ENCODE peak calls at places on chromosome 9, in five cellular contexts. Z, Q, U, C and M are unnamed samples. For H3K4me1, the result is how much of the 10 kb centered on the place peaks cover.

GRCh38 chr9:96014078-96014477 is 138.6 kb downstream of the ERCC6L2 start:
- DNase-seq in C (no peak), U (no peak), Q (no peak), Z (no peak), M (no peak)

GRCh38 chr9:16385590-16386578 is 484.6 kb downstream of the BNC2 start:
- DNase-seq in Z (no peak), Q (no peak), U (no peak), C (peak), M (no peak)

GRCh38 chr9:114487607-114488300 is 17.5 kb downstream of the WHRN start:
- DNase-seq in U (peak), Q (peak), C (peak), Z (peak), M (no peak)

GRCh38 chr9:94983552-94983951 is 257.1 kb downstream of the AOPEP start:
- DNase-seq in C (no peak), Z (no peak), U (no peak), Q (peak), M (no peak)

GRCh38 chr9:95816716-95817115 is 58.8 kb upstream of the ERCC6L2 start:
- DNase-seq in C (peak), Z (no peak), U (no peak), Q (no peak), M (no peak)

GRCh38 chr9:126236273-126236672 is 90.4 kb upstream of the MVB12B start:
- DNase-seq in C (no peak), Q (no peak), U (no peak), Z (no peak), M (no peak)

GRCh38 chr9:87324613-87325194 is 173.0 kb upstream of the DAPK1 start:
- DNase-seq in Z (peak), C (peak), Q (no peak), U (no peak), M (no peak)

GRCh38 chr9:19154135-19154612 is 26.9 kb upstream of the PLIN2 start:
- DNase-seq in Q (no peak), U (peak), C (peak), Z (peak), M (no peak)

GRCh38 chr9:33124716-33125378 is 42.3 kb downstream of the B4GALT1 start:
- DNase-seq in U (no peak), Z (no peak), Q (no peak), C (no peak), M (no peak)

GRCh38 chr9:115211413-115212204 is 93.7 kb upstream of the TNC start:
- DNase-seq in U (no peak), Q (no peak), C (no peak), Z (no peak), M (no peak)

GRCh38 chr9:113603773-113604172 is 140.2 kb downstream of the RGS3 start:
- DNase-seq in U (no peak), C (no peak), Z (no peak), Q (no peak), M (no peak)

GRCh38 chr9:126383395-126384104 is 56.9 kb downstream of the MVB12B start:
- DNase-seq in Z (no peak), Q (no peak), U (no peak), C (no peak), M (no peak)

GRCh38 chr9:100774962-100775361 is 197.1 kb downstream of the CAVIN4 start:
- DNase-seq in Q (no peak), C (no peak), U (no peak), Z (no peak), M (no peak)

GRCh38 chr9:100725376-100725775 is 147.5 kb downstream of the CAVIN4 start:
- DNase-seq in C (no peak), Q (no peak), Z (no peak), U (no peak), M (no peak)

GRCh38 chr9:130333041-130334040 is 67.8 kb downstream of the HMCN2 start:
- DNase-seq in Q (no peak), C (no peak), U (no peak), Z (no peak), M (no peak)

GRCh38 chr9:129712595-129713524 is 40.0 kb downstream of the PTGES start:
- DNase-seq in Z (no peak), U (no peak), Q (no peak), C (no peak), M (no peak)

GRCh38 chr9:33170464-33171156 is 3.5 kb upstream of the B4GALT1 start:
- DNase-seq in Q (peak), U (no peak), C (peak), Z (no peak), M (no peak)

GRCh38 chr9:13410566-13411031 is 131.1 kb upstream of the MPDZ start:
- DNase-seq in C (no peak), U (no peak), Q (no peak), Z (no peak), M (no peak)

GRCh38 chr9:37144762-37145161 is 24.4 kb downstream of the ZCCHC7 start:
- DNase-seq in U (no peak), C (no peak), Q (no peak), Z (peak), M (no peak)

GRCh38 chr9:123424552-123425225 is 68.7 kb downstream of the CRB2 start:
- DNase-seq in U (no peak), Q (no peak), Z (no peak), C (no peak), M (no peak)

GRCh38 chr9:131045300-131046092 is 36.5 kb downstream of the LAMC3 start:
- DNase-seq in Z (peak), C (no peak), Q (no peak), U (no peak), M (no peak)

GRCh38 chr9:83199240-83199639 is 136.3 kb upstream of the RASEF start:
- DNase-seq in C (peak), Z (no peak), U (peak), Q (peak), M (no peak)

GRCh38 chr9:85158512-85158911 is 489.0 kb downstream of the NTRK2 start:
- DNase-seq in Q (no peak), U (no peak), C (no peak), Z (no peak), M (no peak)

GRCh38 chr9:106956971-106957370 is 94.0 kb downstream of the ZNF462 start:
- DNase-seq in Z (no peak), C (no peak), U (no peak), Q (no peak), M (no peak)

GRCh38 chr9:5510360-5510931 is at the start of gene PDCD1LG2:
- DNase-seq in Z (no peak), C (no peak), Q (no peak), U (no peak), M (no peak)

GRCh38 chr9:136052433-136052880 is 42.6 kb downstream of the NACC2 start:
- DNase-seq in Z (no peak), C (peak), U (no peak), Q (no peak), M (no peak)

GRCh38 chr9:116674210-116674980 is 12.7 kb upstream of the TRIM32 start:
- DNase-seq in C (no peak), U (no peak), Q (no peak), Z (no peak), M (no peak)

GRCh38 chr9:105066265-105066865 is 138.4 kb upstream of the ABCA1 start:
- DNase-seq in C (no peak), Q (no peak), Z (no peak), U (no peak), M (no peak)

GRCh38 chr9:63816742-63817621 is 1468.0 kb downstream of the FOXD4L5 start:
- DNase-seq in C (peak), Q (peak), Z (peak), U (peak), M (peak)

GRCh38 chr9:114033397-114034103 is 44.5 kb downstream of the AMBP start:
- DNase-seq in U (peak), Q (no peak), C (peak), Z (peak), M (peak)

DNA sequence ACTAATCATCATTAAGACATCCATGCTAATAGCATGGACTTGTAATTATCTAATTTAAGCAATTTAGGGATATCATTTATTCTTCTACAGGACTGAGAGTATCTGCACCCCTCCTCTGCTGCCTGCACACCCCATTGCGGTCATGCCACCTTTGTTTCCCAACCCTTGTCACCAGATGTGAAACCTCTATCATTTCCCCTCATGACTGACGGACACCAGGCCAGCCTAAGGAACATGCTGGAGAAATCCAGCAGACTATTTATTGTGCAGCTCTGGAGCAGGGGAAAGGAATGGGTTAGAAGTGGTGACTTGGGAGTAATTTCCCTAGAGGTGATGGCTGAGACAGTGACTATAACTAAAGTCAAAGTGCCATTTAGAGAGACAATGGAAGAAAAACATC is 40.7 kb downstream of the UGCG start:
- DNase-seq in Z (no peak), U (no peak), C (no peak), Q (no peak), M (no peak)
- TF ChIP-seq POLR2A in Z (no peak), U (no peak), C (no peak), Q (no peak), M (no peak)

DNA sequence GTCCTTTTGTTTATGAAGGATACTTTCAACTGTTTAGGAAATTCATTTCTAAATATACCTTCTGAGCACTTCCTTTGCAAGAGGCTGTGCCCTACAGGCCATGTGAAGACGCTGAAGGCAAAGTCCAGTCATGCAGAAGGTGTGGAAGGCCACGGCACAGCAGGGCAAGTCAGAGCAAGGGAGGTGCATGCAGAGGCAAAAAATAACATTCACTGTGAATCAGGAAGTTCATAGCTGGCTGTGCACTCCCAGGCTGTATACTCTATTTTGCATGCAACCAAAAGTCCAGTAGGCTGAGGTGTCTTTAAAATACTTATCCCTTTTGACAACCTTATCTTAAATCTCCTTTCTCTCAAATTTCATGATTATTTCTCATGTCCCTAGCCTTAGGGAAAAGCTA is 50.3 kb downstream of the GNAQ start:
- DNase-seq in U (no peak), Z (peak), Q (no peak), C (peak), M (no peak)
- H3K27ac ChIP-seq in U (no peak), Z (peak), Q (no peak), C (peak), M (no peak)

GRCh38 chr9:93099551-93100264 is 3.7 kb downstream of the CARD19 start:
- DNase-seq in Q (no peak), Z (no peak), C (no peak), U (peak), M (peak)
- H3K4me1 ChIP-seq in Q (under half), Z (under half), C (under half), U (under half), M (under half)

GRCh38 chr9:137296214-137297059 is 5.6 kb downstream of the NRARP start:
- DNase-seq in Z (peak), C (peak), U (peak), Q (peak), M (no peak)
- TF ChIP-seq POLR2A in Z (no peak), C (no peak), U (no peak), Q (peak), M (no peak)

GRCh38 chr9:22170162-22170932 is 161.2 kb upstream of the CDKN2B start:
- DNase-seq in Q (no peak), Z (no peak), U (no peak), C (peak), M (no peak)

GRCh38 chr9:22169732-22170131 is 160.6 kb upstream of the CDKN2B start:
- DNase-seq in Z (no peak), Q (no peak), U (no peak), C (no peak), M (no peak)

GRCh38 chr9:22171691-22172090 is 162.6 kb upstream of the CDKN2B start:
- DNase-seq in C (no peak), Z (no peak), U (no peak), Q (no peak), M (no peak)

GRCh38 chr9:22170990-22171663 is 162.0 kb upstream of the CDKN2B start:
- DNase-seq in U (no peak), C (no peak), Z (no peak), Q (no peak), M (no peak)

DNA sequence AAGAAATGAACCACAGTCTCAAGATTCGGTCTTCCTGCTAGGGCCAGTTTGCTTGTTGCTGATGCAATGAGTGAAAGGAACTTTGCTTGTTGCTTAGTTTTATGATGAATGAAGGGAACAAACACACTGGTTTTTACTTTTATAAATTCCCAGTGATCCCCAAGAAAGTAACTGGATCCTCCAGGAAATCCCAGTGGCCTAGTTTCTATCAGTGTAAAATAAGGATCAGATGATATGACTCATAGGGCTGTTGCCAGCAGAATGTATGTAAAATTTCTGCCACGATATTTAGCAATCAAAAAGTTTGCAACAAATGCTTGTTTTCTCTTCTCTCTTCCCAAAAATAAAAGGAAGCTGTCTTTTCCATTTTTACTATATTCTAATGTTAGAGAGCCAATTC is 160.1 kb upstream of the CDKN2B start:
- DNase-seq in U (no peak), Z (no peak), C (peak), Q (no peak), M (no peak)
- H3K27ac ChIP-seq in U (no peak), Z (no peak), C (peak), Q (peak), M (no peak)

GRCh38 chr9:134063088-134063875 is 4.5 kb downstream of the BRD3 start:
- DNase-seq in U (no peak), Q (no peak), Z (no peak), C (no peak), M (peak)

GRCh38 chr9:134064711-134065110 is 3.1 kb downstream of the BRD3 start:
- DNase-seq in C (no peak), Q (no peak), Z (no peak), U (no peak), M (no peak)

GRCh38 chr9:134062461-134063087 is 5.3 kb downstream of the BRD3 start:
- DNase-seq in C (no peak), Z (no peak), Q (no peak), U (no peak), M (no peak)

GRCh38 chr9:134065720-134066419 is 2.0 kb downstream of the BRD3 start:
- DNase-seq in Q (peak), U (no peak), Z (peak), C (no peak), M (peak)

DNA sequence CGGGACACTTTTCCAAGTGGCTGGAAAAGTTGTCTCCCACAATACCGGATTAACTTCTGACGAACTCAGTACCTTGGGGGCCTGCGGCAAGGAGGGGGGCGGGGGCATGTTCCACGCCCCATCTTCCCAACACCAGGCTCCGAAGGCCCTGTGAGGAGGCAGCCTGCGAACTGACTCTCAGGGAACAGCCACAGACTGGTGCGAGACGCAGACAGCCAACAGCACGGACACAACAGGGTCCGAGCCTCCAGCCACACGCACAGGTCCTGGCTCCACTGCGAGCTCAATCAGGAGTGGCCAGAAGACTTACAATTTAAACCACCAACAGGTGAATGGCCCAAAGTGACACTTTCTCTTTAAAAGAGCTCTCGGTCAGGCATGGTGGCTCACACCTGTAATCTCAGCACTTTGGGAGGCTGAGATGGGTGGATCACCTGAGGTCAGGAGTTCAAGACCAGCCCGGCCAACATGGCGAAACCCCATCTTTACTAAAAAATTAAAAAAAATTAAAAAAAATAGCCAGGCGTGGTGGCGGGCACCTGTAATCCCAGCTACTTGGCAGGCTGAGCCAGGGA is 3.9 kb downstream of the BRD3 start:
- DNase-seq in Q (no peak), C (no peak), U (no peak), Z (no peak), M (no peak)
- H3K4me1 ChIP-seq in Q (under half), C (under half), U (under half), Z (under half), M (half or more)

GRCh38 chr9:35812025-35812602 is at the start of gene SPAG8:
- DNase-seq in Q (peak), C (peak), Z (peak), U (peak), M (peak)
- TF ChIP-seq POLR2A in Q (peak), C (peak), Z (no peak), U (peak), M (no peak)

GRCh38 chr9:127529671-127530070 is 78.4 kb downstream of the LRSAM1 start:
- DNase-seq in C (no peak), Q (no peak), U (no peak), Z (no peak), M (no peak)

GRCh38 chr9:127526655-127527559 is 75.6 kb downstream of the LRSAM1 start:
- DNase-seq in Z (no peak), C (no peak), U (no peak), Q (no peak), M (no peak)

GRCh38 chr9:127530206-127530941 is 79.1 kb downstream of the LRSAM1 start:
- DNase-seq in Z (no peak), Q (no peak), U (no peak), C (no peak), M (no peak)

GRCh38 chr9:127527560-127528268 is 76.4 kb downstream of the LRSAM1 start:
- DNase-seq in Q (no peak), Z (no peak), U (no peak), C (no peak), M (no peak)

GRCh38 chr9:127528407-127529251 is 77.3 kb downstream of the LRSAM1 start:
- DNase-seq in U (peak), Z (no peak), C (no peak), Q (no peak), M (no peak)
- H3K27ac ChIP-seq in U (no peak), Z (no peak), C (peak), Q (no peak), M (peak)

GRCh38 chr9:121743441-121744001 is 92.1 kb downstream of the DAB2IP start:
- DNase-seq in Q (peak), C (peak), Z (no peak), U (peak), M (peak)
- H3K4me1 ChIP-seq in Q (under half), C (under half), Z (under half), U (half or more), M (half or more)

DNA sequence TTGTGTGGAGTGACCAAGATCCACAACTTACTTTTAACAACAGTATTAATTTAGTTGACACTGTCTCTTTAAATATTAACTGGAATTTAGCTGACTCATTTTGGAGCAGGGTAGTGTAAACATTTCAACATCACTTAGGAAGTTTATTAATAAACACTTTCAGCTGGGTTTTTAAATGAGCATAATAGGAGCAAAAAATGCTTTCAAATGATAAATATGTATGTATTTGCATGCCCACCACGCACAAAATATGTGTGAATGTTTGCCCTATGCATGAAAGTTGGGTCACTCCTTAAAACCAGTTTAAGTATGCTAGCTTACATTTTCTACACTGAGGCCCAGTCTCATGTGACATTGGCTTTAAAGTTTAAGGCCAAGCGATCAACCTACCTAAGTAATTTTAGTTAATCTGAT is 2.9 kb downstream of the ZFAND5 start:
- DNase-seq in Q (no peak), U (no peak), C (peak), Z (no peak), M (no peak)
- TF ChIP-seq POLR2A in Q (no peak), U (no peak), C (no peak), Z (no peak), M (no peak)